ENCODE peak calls at places on chromosomes 5 and 9, in nine cellular contexts. V is CD4-positive, alpha-beta T cell; Q is lung; D is left ventricle myocardium inferior; K is Karpas-422; I is A673; G is heart left ventricle; A is neural progenitor cell; W is hepatocyte. L is an unnamed sample.

GRCh38 chr9:77589046-77589795 is 58.9 kb downstream of the GNA14 start:
- DNase-seq in Q (peak), W (peak), V (no peak), D (no peak), I (no peak), G (no peak), A (no peak), K (no peak), L (peak)

GRCh38 chr9:129285979-129286772 is 108.1 kb upstream of the IER5L start:
- DNase-seq in Q (no peak), A (no peak), V (no peak), I (no peak), K (no peak), W (no peak), D (no peak), G (no peak), L (no peak)

GRCh38 chr5:75021229-75021628 is 31.1 kb downstream of the GCNT4 start:
- DNase-seq in I (peak), K (no peak), A (no peak), V (no peak), Q (no peak), D (no peak), W (no peak), G (no peak), L (no peak)

GRCh38 chr9:38253200-38253599 is 139.3 kb upstream of the ALDH1B1 start:
- DNase-seq in G (no peak), W (no peak), D (no peak), A (no peak), I (no peak), Q (no peak), V (no peak), K (no peak), L (no peak)

GRCh38 chr9:70549926-70550325 is 135.5 kb upstream of the KLF9 start:
- DNase-seq in A (no peak), K (no peak), I (no peak), D (no peak), Q (no peak), G (no peak), V (no peak), W (no peak), L (no peak)

GRCh38 chr5:68455216-68455615 is 239.7 kb downstream of the PIK3R1 start:
- DNase-seq in G (no peak), A (no peak), Q (no peak), V (no peak), W (no peak), K (no peak), I (no peak), D (no peak), L (no peak)

GRCh38 chr9:74357577-74357976 is 139.6 kb upstream of the RORB start:
- DNase-seq in D (no peak), G (no peak), W (no peak), I (no peak), A (no peak), K (no peak), Q (no peak), V (no peak), L (no peak)

GRCh38 chr9:22238809-22239684 is 207.6 kb upstream of the DMRTA1 start:
- DNase-seq in W (peak), G (no peak), I (no peak), A (peak), Q (no peak), V (no peak), K (peak), D (no peak), L (no peak)

GRCh38 chr9:82147798-82148440 is 159.3 kb downstream of the SPATA31D1 start:
- DNase-seq in A (no peak), D (no peak), Q (no peak), V (no peak), W (no peak), G (no peak), K (no peak), I (no peak), L (no peak)

GRCh38 chr9:138023394-138024124 is 146.0 kb downstream of the CACNA1B start:
- DNase-seq in W (no peak), I (no peak), G (no peak), V (no peak), Q (peak), K (no peak), D (no peak), A (peak), L (no peak)
- H3K27ac ChIP-seq in W (no peak), I (no peak), G (no peak), V (no peak), Q (no peak), K (no peak), D (no peak), A (no peak), L (no peak)

GRCh38 chr5:139635191-139635590 is 13.0 kb upstream of the CXXC5 start:
- DNase-seq in G (no peak), K (no peak), W (no peak), A (no peak), V (no peak), Q (no peak), D (no peak), I (no peak), L (no peak)
- H3K27ac ChIP-seq in G (no peak), K (no peak), W (no peak), A (no peak), V (no peak), Q (no peak), D (peak), I (no peak), L (peak)

DNA sequence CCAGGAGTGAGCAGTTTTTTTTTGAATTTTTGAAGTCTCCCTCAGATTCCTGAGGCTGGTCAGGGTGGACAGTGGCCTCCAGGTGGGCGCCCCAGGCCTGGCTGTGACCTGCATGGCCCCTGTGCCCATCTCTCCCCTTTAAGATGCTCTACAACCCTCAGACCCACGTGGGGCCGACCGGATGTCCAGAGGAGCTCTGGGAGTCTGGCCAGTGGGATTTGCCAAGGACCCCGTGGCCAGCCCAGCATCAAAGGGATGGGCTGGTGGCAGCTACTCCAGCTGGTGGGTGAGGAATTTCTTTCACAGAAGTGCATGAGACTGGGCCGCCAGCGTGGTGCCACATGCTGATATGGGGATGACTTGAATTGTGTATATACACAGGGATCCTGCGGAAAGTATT is 94.7 kb upstream of the SARDH start:
- DNase-seq in K (no peak), I (no peak), Q (no peak), W (no peak), V (no peak), D (no peak), A (no peak), G (peak), L (no peak)
- H3K27ac ChIP-seq in K (no peak), I (no peak), Q (no peak), W (no peak), V (no peak), D (no peak), A (no peak), G (no peak), L (no peak)

DNA sequence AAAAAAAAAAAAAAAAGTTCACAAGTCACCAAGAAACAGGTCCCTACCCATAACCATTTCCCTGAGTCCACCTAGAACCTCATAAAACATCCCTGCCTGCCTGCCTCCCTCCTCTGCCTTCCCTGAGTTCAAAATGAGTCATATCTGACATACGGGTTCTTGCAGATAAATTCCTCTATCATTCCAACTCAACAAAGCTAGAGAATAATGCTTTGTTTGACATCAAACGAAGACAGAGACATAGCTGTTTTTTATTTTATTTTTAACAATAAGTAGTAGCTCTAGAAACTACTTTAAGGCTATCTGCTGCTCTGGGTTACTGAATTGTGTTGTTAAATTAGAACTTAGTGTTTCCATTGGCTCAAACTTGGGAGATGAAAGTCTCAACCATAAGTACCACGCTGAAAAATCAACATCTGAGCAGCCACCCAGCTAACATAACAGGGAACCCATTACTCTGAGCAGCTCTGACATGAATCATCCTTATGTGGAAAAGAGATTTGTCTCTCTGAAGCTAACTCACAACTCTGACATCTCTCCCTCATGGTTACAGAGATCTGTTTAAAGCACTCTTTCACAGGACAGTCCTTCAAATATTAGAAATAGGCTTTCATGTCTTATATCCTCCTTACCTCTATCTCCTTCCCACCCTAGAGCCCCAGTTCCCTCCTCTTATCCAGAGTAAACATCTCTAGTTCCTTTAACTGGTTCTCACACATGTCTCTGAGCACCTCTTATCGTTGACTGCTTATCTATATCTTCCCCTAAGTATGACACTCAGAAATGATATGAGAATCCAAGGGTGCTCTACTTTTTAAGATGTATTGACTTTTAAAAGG is 12.1 kb downstream of the TMEM245 start:
- DNase-seq in G (no peak), I (no peak), K (no peak), V (no peak), A (no peak), W (peak), Q (no peak), D (no peak), L (no peak)
- H3K27ac ChIP-seq in G (peak), I (no peak), K (no peak), V (peak), A (no peak), W (peak), Q (peak), D (peak), L (peak)

GRCh38 chr9:116000748-116001329 is 152.8 kb upstream of the PAPPA start:
- DNase-seq in Q (no peak), W (peak), D (no peak), I (peak), K (peak), G (no peak), A (peak), V (no peak), L (no peak)

GRCh38 chr9:115998661-115999060 is 154.9 kb upstream of the PAPPA start:
- DNase-seq in D (no peak), I (no peak), W (no peak), Q (no peak), A (no peak), K (no peak), V (no peak), G (no peak), L (no peak)

GRCh38 chr9:116002181-116002580 is 151.4 kb upstream of the PAPPA start:
- DNase-seq in A (no peak), K (no peak), D (no peak), I (no peak), V (no peak), W (no peak), Q (no peak), G (no peak), L (no peak)

GRCh38 chr9:115999498-115999897 is 154.1 kb upstream of the PAPPA start:
- DNase-seq in G (no peak), Q (no peak), V (no peak), I (no peak), A (no peak), D (no peak), K (no peak), W (no peak), L (no peak)

GRCh38 chr9:115997923-115998322 is 155.7 kb upstream of the PAPPA start:
- DNase-seq in Q (no peak), I (no peak), A (no peak), W (no peak), V (no peak), D (no peak), G (no peak), K (no peak), L (no peak)
- H3K27ac ChIP-seq in Q (no peak), I (no peak), A (no peak), W (no peak), V (no peak), D (no peak), G (no peak), K (no peak), L (no peak)

GRCh38 chr9:134785325-134786108 is 95.1 kb upstream of the FCN2 start:
- DNase-seq in D (peak), W (no peak), K (no peak), G (peak), A (no peak), V (no peak), I (no peak), Q (peak), L (no peak)
- H3K27ac ChIP-seq in D (peak), W (no peak), K (no peak), G (no peak), A (no peak), V (no peak), I (no peak), Q (no peak), L (no peak)

GRCh38 chr9:127965953-127966352 is 14.8 kb downstream of the EEIG1 start:
- DNase-seq in K (no peak), G (no peak), W (no peak), I (no peak), A (no peak), D (no peak), V (no peak), Q (no peak), L (no peak)
- H3K27ac ChIP-seq in K (no peak), G (peak), W (peak), I (peak), A (no peak), D (peak), V (peak), Q (peak), L (peak)

GRCh38 chr5:62569466-62569865 is 9.2 kb upstream of the LRRC70 start:
- DNase-seq in K (no peak), I (no peak), A (no peak), Q (no peak), W (no peak), G (no peak), V (no peak), D (no peak), L (no peak)

GRCh38 chr5:62572918-62573514 is 5.6 kb upstream of the LRRC70 start:
- DNase-seq in A (no peak), K (no peak), G (no peak), W (no peak), I (no peak), Q (no peak), D (no peak), V (no peak), L (no peak)

GRCh38 chr5:62564101-62564500 is 14.5 kb upstream of the LRRC70 start:
- DNase-seq in D (no peak), A (no peak), K (no peak), I (peak), V (no peak), Q (no peak), G (no peak), W (no peak), L (no peak)

GRCh38 chr5:62574599-62574998 is 4.0 kb upstream of the LRRC70 start:
- DNase-seq in I (no peak), Q (no peak), V (no peak), G (no peak), K (no peak), W (no peak), D (no peak), A (no peak), L (no peak)

DNA sequence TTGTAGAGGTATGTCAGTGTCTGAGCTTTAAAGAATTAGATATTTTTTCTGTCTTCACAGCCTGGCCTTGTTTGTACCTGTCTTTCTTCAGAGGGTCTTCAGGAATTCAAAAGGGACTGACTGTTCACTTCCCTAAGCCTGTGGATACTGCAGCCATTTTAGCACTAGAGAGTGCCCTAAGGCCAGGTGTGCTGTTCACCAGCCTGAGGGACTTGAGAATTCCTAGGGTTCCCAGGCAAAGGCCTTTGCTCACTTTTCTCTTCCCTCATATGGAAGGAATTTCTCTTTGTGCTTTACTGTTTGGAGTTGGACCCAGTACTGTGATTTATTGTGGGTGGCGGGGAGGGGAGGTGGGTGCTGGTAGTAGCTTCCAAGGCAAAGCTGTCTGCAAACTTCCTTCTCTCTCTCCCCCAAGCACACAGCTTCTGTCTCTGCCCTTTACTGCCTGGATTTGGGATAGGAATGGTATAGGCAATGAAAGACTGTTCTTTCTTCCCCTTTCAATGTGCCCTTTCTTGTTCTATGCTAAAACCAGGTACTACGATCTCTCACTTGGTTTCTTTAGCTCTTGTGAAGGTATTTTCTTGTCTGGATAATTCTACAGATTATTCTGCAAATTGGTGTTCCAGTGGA is 9.7 kb upstream of the LRRC70 start:
- DNase-seq in G (no peak), D (no peak), K (no peak), A (no peak), I (no peak), Q (no peak), W (no peak), V (no peak), L (no peak)
- H3K27ac ChIP-seq in G (no peak), D (no peak), K (no peak), A (no peak), I (no peak), Q (no peak), W (no peak), V (no peak), L (no peak)

GRCh38 chr5:124515494-124516222 is 230.8 kb downstream of the ZNF608 start:
- DNase-seq in D (no peak), K (no peak), G (no peak), I (no peak), W (no peak), A (no peak), V (no peak), Q (no peak), L (no peak)

GRCh38 chr5:124516567-124516966 is 229.9 kb downstream of the ZNF608 start:
- DNase-seq in G (no peak), V (no peak), Q (no peak), K (no peak), W (no peak), A (no peak), D (no peak), I (no peak), L (no peak)

GRCh38 chr5:124521461-124522230 is 224.8 kb downstream of the ZNF608 start:
- DNase-seq in A (no peak), I (no peak), G (no peak), W (no peak), K (no peak), Q (no peak), D (no peak), V (no peak), L (no peak)

GRCh38 chr5:124514966-124515365 is 231.5 kb downstream of the ZNF608 start:
- DNase-seq in D (no peak), V (no peak), A (no peak), G (no peak), W (no peak), Q (no peak), I (no peak), K (no peak), L (no peak)

GRCh38 chr5:124519396-124519795 is 227.0 kb downstream of the ZNF608 start:
- DNase-seq in V (no peak), D (no peak), K (no peak), Q (no peak), G (no peak), I (no peak), A (no peak), W (peak), L (no peak)
- H3K27ac ChIP-seq in V (no peak), D (peak), K (no peak), Q (no peak), G (no peak), I (no peak), A (no peak), W (no peak), L (no peak)

L was measured in epithelial cell of prostate.